ENCODE peak calls at places on chromosome 14, in nine cellular contexts. B is posterior vena cava; K is HEK293T; V is cerebellar cortex; T is progenitor cell of endocrine pancreas; Z is EH; L is stomach; J is CD4-positive, alpha-beta T cell; Y is upper lobe of left lung. N is an unnamed sample.

GRCh38 chr14:45156067-45156466 is 20.3 kb downstream of the FANCM start:
- DNase-seq in B (no peak), K (no peak), V (no peak), T (no peak), Z (no peak), L (no peak), J (no peak), Y (no peak), N (peak)

GRCh38 chr14:28952707-28953106 is 186.1 kb downstream of the FOXG1 start:
- DNase-seq in B (no peak), K (no peak), V (no peak), T (no peak), Z (no peak), L (no peak), J (no peak), Y (no peak), N (no peak)

GRCh38 chr14:77409131-77409533 is 14.2 kb downstream of the NOXRED1 start:
- DNase-seq in B (no peak), K (no peak), V (peak), T (no peak), Z (peak), L (no peak), J (no peak), Y (no peak), N (no peak)

GRCh38 chr14:68246074-68246980 is 426.7 kb downstream of the RAD51B start:
- DNase-seq in B (no peak), K (no peak), V (no peak), T (no peak), Z (peak), L (no peak), J (no peak), Y (no peak), N (peak)

GRCh38 chr14:61102549-61103466 is 121.8 kb downstream of the SLC38A6 start:
- DNase-seq in B (no peak), K (no peak), V (no peak), T (no peak), Z (no peak), L (peak), J (no peak), Y (no peak), N (no peak)

GRCh38 chr14:33676135-33676566 is 274.7 kb downstream of the EGLN3 start:
- DNase-seq in B (peak), K (peak), V (peak), T (no peak), Z (peak), L (no peak), J (no peak), Y (no peak), N (peak)

GRCh38 chr14:89618821-89619551 is 202.0 kb upstream of the FOXN3 start:
- DNase-seq in B (peak), K (peak), V (peak), T (peak), Z (peak), L (peak), J (peak), Y (peak), N (peak)

GRCh38 chr14:89797148-89797547 is 157.4 kb downstream of the EFCAB11 start:
- DNase-seq in B (no peak), K (no peak), V (no peak), T (no peak), Z (no peak), L (no peak), J (no peak), Y (no peak), N (no peak)

GRCh38 chr14:24081739-24082204 is 10.4 kb downstream of the CPNE6 start:
- DNase-seq in B (no peak), K (no peak), V (peak), T (no peak), Z (no peak), L (no peak), J (no peak), Y (no peak), N (no peak)

GRCh38 chr14:37563189-37563588 is 31.9 kb downstream of the FOXA1 start:
- DNase-seq in B (no peak), K (no peak), V (no peak), T (no peak), Z (no peak), L (no peak), J (no peak), Y (no peak), N (no peak)

GRCh38 chr14:65594153-65594881 is 181.8 kb downstream of the FUT8 start:
- DNase-seq in B (no peak), K (no peak), V (peak), T (peak), Z (no peak), L (peak), J (no peak), Y (peak), N (no peak)

GRCh38 chr14:57087841-57088240 is 180.9 kb downstream of the EXOC5 start:
- DNase-seq in B (no peak), K (no peak), V (peak), T (no peak), Z (no peak), L (no peak), J (no peak), Y (no peak), N (no peak)

GRCh38 chr14:61577506-61577931 is 117.8 kb upstream of the HIF1A start:
- DNase-seq in B (no peak), K (no peak), V (no peak), T (no peak), Z (peak), L (no peak), J (no peak), Y (no peak), N (no peak)

GRCh38 chr14:105837349-105838063 is 311.1 kb downstream of the TMEM121 start:
- DNase-seq in B (no peak), K (no peak), V (no peak), T (no peak), Z (no peak), L (no peak), J (no peak), Y (no peak), N (no peak)

GRCh38 chr14:95537298-95538089 is 2.6 kb downstream of the GLRX5 start:
- DNase-seq in B (no peak), K (no peak), V (no peak), T (no peak), Z (no peak), L (no peak), J (no peak), Y (no peak), N (no peak)

GRCh38 chr14:95887351-95887750 is 10.7 kb downstream of the TUNAR start:
- DNase-seq in B (no peak), K (no peak), V (no peak), T (no peak), Z (no peak), L (no peak), J (no peak), Y (no peak), N (no peak)

GRCh38 chr14:70707138-70708038 is 65.7 kb downstream of the TTC9 start:
- DNase-seq in B (no peak), K (no peak), V (no peak), T (no peak), Z (peak), L (no peak), J (no peak), Y (peak), N (peak)

GRCh38 chr14:47332939-47333338 is 342.5 kb downstream of the MDGA2 start:
- DNase-seq in B (no peak), K (no peak), V (no peak), T (no peak), Z (no peak), L (no peak), J (no peak), Y (no peak), N (no peak)

GRCh38 chr14:65623759-65624158 is 211.2 kb downstream of the FUT8 start:
- DNase-seq in B (no peak), K (no peak), V (no peak), T (no peak), Z (no peak), L (no peak), J (no peak), Y (no peak), N (no peak)

GRCh38 chr14:104892517-104893434 is 27.7 kb downstream of the CEP170B start:
- DNase-seq in B (peak), K (no peak), V (no peak), T (peak), Z (no peak), L (peak), J (no peak), Y (peak), N (no peak)

N was measured in astrocyte.